ENCODE peak calls at places on chromosomes 4 and X, in six cellular contexts. V is transverse colon, L is SK-N-SH, P is RWPE2, C is uterus, R is K562. N is an unnamed sample. For H3K9me3, the result is how much of the 10 kb centered on the place peaks cover.

GRCh38 chrX:134670241-134670811 is 12.1 kb upstream of the PLAC1 start:
- DNase-seq in L (no peak), V (no peak), P (peak), C (no peak), R (peak), N (peak)

GRCh38 chr4:88130544-88131305 is 27.7 kb downstream of the ABCG2 start:
- DNase-seq in P (no peak), R (no peak), V (no peak), L (no peak), C (no peak), N (no peak)

GRCh38 chr4:148444296-148445070 is 2.3 kb upstream of the NR3C2 start:
- DNase-seq in L (peak), C (peak), P (no peak), R (no peak), V (peak), N (no peak)

GRCh38 chr4:3671571-3672464 is 94.4 kb upstream of the ADRA2C start:
- DNase-seq in C (no peak), L (no peak), R (no peak), P (peak), V (no peak), N (peak)

GRCh38 chr4:120830204-120830603 is 92.3 kb downstream of the PRDM5 start:
- DNase-seq in R (no peak), V (no peak), L (peak), P (no peak), C (no peak), N (no peak)

GRCh38 chr4:54099287-54099958 is 540 bp upstream of the GSX2 start:
- DNase-seq in P (no peak), C (no peak), V (no peak), L (no peak), R (no peak), N (no peak)

GRCh38 chr4:130632731-130633604 is 1537.0 kb downstream of the C4orf33 start:
- DNase-seq in R (no peak), L (no peak), P (no peak), V (no peak), C (no peak), N (no peak)

GRCh38 chrX:152480269-152481212 is 29.4 kb upstream of the GABRA3 start:
- DNase-seq in C (no peak), R (no peak), V (no peak), P (no peak), L (no peak), N (no peak)

GRCh38 chrX:123590842-123591491 is 141.9 kb downstream of the THOC2 start:
- DNase-seq in R (no peak), P (no peak), C (no peak), V (no peak), L (no peak), N (no peak)

GRCh38 chr4:109730294-109731051 is 603 bp upstream of the PLA2G12A start:
- DNase-seq in L (peak), V (peak), R (peak), P (peak), C (no peak), N (peak)

GRCh38 chrX:119579414-119579813 is 5.1 kb downstream of the UBE2A start:
- DNase-seq in L (no peak), V (no peak), C (no peak), R (no peak), P (no peak), N (no peak)

GRCh38 chr4:179855471-179855870 is 2387.7 kb upstream of the TENM3 start:
- DNase-seq in R (no peak), V (no peak), C (no peak), L (no peak), P (no peak), N (no peak)

GRCh38 chr4:46986922-46987638 is 6.3 kb downstream of the GABRA4 start:
- DNase-seq in C (no peak), V (no peak), L (no peak), R (no peak), P (no peak), N (no peak)

GRCh38 chr4:120291541-120291940 is 224.9 kb upstream of the MAD2L1 start:
- DNase-seq in V (no peak), P (no peak), L (no peak), R (no peak), C (no peak), N (no peak)

GRCh38 chrX:18228069-18228468 is 7.4 kb upstream of the BEND2 start:
- DNase-seq in P (no peak), R (no peak), L (no peak), C (no peak), V (no peak), N (no peak)

GRCh38 chrX:53716328-53717088 is 30.0 kb upstream of the HUWE1 start:
- DNase-seq in C (no peak), P (no peak), L (no peak), V (peak), R (no peak), N (no peak)

GRCh38 chr4:84126061-84126787 is 372.9 kb downstream of the NKX6-1 start:
- DNase-seq in P (no peak), C (no peak), L (no peak), R (no peak), V (no peak), N (no peak)

GRCh38 chrX:48972214-48973164 is 845 bp upstream of the KCND1 start:
- DNase-seq in V (peak), P (no peak), C (peak), L (peak), R (peak), N (no peak)

GRCh38 chr4:99723555-99724450 is 66.2 kb upstream of the C4orf54 start:
- DNase-seq in R (peak), C (peak), L (peak), P (peak), V (peak), N (peak)

GRCh38 chr4:137200322-137200721 is 332.0 kb downstream of the PCDH18 start:
- DNase-seq in C (no peak), V (no peak), L (peak), P (no peak), R (no peak), N (no peak)

GRCh38 chrX:141469469-141469868 is 115.1 kb downstream of the SPANXA1 start:
- DNase-seq in P (no peak), L (no peak), V (no peak), C (no peak), R (no peak), N (no peak)

GRCh38 chr4:29852537-29852936 is 867.6 kb upstream of the PCDH7 start:
- DNase-seq in V (no peak), P (no peak), C (no peak), R (no peak), L (no peak), N (no peak)

GRCh38 chr4:173370130-173370476 is 651 bp upstream of the SAP30 start:
- DNase-seq in L (peak), C (peak), R (peak), P (no peak), V (peak), N (peak)

GRCh38 chr4:7822858-7823257 is 116.8 kb downstream of the AFAP1 start:
- DNase-seq in R (no peak), V (no peak), C (no peak), L (no peak), P (no peak), N (no peak)

GRCh38 chr4:28723371-28723770 is 1862.7 kb downstream of the STIM2 start:
- DNase-seq in P (no peak), L (no peak), V (no peak), R (no peak), C (no peak), N (no peak)

DNA sequence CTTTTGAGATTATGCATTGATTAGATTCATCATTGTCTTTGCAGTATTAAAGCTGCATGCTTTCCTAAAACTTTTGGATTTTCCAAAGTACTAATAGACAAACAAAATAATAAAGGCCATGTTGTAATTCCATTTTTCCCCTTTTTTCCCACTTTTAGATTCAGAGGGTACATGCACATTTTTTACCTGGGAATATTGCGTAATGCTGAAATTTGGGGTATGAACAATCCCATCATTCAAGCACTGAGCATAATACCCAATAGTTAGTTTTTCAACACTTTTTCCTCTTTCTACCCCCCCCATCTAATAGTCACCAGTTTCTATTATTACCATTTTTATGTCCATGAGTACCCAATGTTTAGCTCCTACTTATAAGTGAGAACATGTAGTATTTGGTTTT is 1863.6 kb downstream of the STIM2 start:
- DNase-seq in R (no peak), P (no peak), L (no peak), C (no peak), V (no peak), N (no peak)
- H3K9me3 ChIP-seq in R (under half), P (under half), L (under half), C (under half), V (under half), N (under half)

GRCh38 chrX:13188731-13189309 is 131.0 kb downstream of the ATXN3L start:
- DNase-seq in R (no peak), C (no peak), L (no peak), P (no peak), V (no peak), N (no peak)

GRCh38 chrX:13194291-13195103 is 125.4 kb downstream of the ATXN3L start:
- DNase-seq in V (no peak), R (peak), L (no peak), C (no peak), P (no peak), N (no peak)

GRCh38 chrX:13190051-13190450 is 129.8 kb downstream of the ATXN3L start:
- DNase-seq in V (no peak), C (no peak), R (no peak), L (no peak), P (no peak), N (no peak)

DNA sequence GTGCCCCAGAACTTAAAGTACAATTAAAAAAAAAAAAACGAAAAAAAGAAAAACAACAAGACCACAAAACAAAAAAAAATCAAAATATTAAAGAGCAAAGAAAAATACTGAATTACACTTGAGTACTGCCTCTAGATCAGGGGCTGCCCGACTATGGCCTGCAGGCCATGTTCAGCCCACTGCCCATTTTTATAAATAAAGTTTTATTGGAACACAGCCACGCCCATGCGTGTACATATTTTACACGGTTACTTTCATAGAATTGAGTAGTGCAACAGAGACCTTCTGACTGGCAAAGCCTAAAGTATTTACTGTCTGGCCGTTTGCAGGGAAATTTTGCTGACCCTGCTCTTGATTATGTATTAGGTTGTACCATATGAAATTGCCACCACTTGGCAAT is 130.5 kb downstream of the ATXN3L start:
- DNase-seq in P (no peak), C (no peak), L (no peak), V (no peak), R (no peak), N (no peak)
- H3K4me3 ChIP-seq in P (no peak), C (no peak), L (no peak), V (no peak), R (no peak), N (no peak)

GRCh38 chr4:176708771-176709311 is 83.9 kb downstream of the VEGFC start:
- DNase-seq in P (no peak), V (no peak), L (no peak), C (no peak), R (no peak), N (no peak)
- H3K9me3 ChIP-seq in P (under half), V (under half), L (under half), C (under half), R (under half), N (under half)

DNA sequence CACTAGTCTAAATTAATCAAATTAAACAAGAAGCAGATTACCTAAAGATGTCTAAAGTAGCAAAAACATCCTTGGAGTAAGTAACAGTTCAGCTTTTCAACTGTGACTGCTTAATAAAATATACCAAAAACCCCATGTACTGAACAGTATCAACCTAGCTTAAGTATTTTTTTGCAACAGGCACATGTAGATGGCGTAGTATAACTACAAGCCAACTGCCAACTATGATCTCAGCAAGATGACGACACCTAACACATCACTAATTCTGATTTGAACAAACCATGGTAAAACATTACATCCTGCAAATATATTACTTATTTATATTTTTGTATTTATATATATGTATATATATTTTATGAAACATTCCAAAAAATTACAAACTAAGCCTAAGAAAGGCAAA is 24.5 kb downstream of the DHX15 start:
- DNase-seq in C (no peak), R (no peak), V (no peak), P (no peak), L (no peak), N (no peak)
- H3K4me3 ChIP-seq in C (no peak), R (no peak), V (no peak), P (no peak), L (no peak), N (no peak)

GRCh38 chr4:153661915-153662314 is 22.2 kb upstream of the TLR2 start:
- DNase-seq in C (no peak), P (no peak), R (no peak), V (no peak), L (no peak), N (no peak)

GRCh38 chr4:153655928-153656327 is 28.2 kb upstream of the TLR2 start:
- DNase-seq in P (no peak), V (no peak), L (no peak), R (no peak), C (no peak), N (peak)

GRCh38 chr4:153663667-153664066 is 20.4 kb upstream of the TLR2 start:
- DNase-seq in V (no peak), R (no peak), P (no peak), L (no peak), C (no peak), N (no peak)

GRCh38 chr4:153661215-153661822 is 22.8 kb upstream of the TLR2 start:
- DNase-seq in P (no peak), V (no peak), L (no peak), R (no peak), C (no peak), N (no peak)
- H3K9me3 ChIP-seq in P (under half), V (under half), L (under half), R (under half), C (under half), N (under half)

GRCh38 chr4:170497105-170497504 is 407.3 kb upstream of the AADAT start:
- DNase-seq in L (peak), R (no peak), C (no peak), P (no peak), V (no peak), N (no peak)
- H3K4me3 ChIP-seq in L (peak), R (no peak), C (peak), P (no peak), V (no peak), N (no peak)

GRCh38 chr4:33883111-33883510 is 2361.2 kb downstream of the ARAP2 start:
- DNase-seq in P (no peak), C (no peak), R (no peak), L (no peak), V (no peak), N (no peak)
- H3K9me3 ChIP-seq in P (under half), C (under half), R (under half), L (under half), V (under half), N (under half)